ENCODE peak calls at places on chromosomes 11 and 22, in seven cellular contexts. One of them, this sample, is unnamed. For H3K4me1, the result is how much of the 10 kb centered on the place peaks cover.

GRCh38 chr22:23204541-23205157 is 24.3 kb downstream of the BCR start:
- DNase-seq in IMR-90: no peak
- DNase-seq in suprapubic skin: peak
- DNase-seq in fibroblast of lung: peak
- DNase-seq in OCI-LY7: no peak
- DNase-seq in esophagus squamous epithelium: no peak
- DNase-seq in adrenal gland: peak
- DNase-seq in this sample: peak

GRCh38 chr22:28791124-28791523 is 9.2 kb downstream of the XBP1 start:
- DNase-seq in IMR-90: no peak
- DNase-seq in suprapubic skin: no peak
- DNase-seq in fibroblast of lung: no peak
- DNase-seq in OCI-LY7: no peak
- DNase-seq in esophagus squamous epithelium: no peak
- DNase-seq in adrenal gland: no peak
- DNase-seq in this sample: no peak

GRCh38 chr22:41873391-41873790 is 40.5 kb downstream of the SREBF2 start:
- DNase-seq in IMR-90: no peak
- DNase-seq in suprapubic skin: no peak
- DNase-seq in fibroblast of lung: no peak
- DNase-seq in OCI-LY7: no peak
- DNase-seq in esophagus squamous epithelium: no peak
- DNase-seq in adrenal gland: no peak
- DNase-seq in this sample: no peak

GRCh38 chr11:26717761-26718160 is 4.1 kb downstream of the SLC5A12 start:
- DNase-seq in IMR-90: no peak
- DNase-seq in suprapubic skin: no peak
- DNase-seq in fibroblast of lung: no peak
- DNase-seq in OCI-LY7: no peak
- DNase-seq in esophagus squamous epithelium: no peak
- DNase-seq in adrenal gland: no peak
- DNase-seq in this sample: no peak

GRCh38 chr11:120121914-120122473 is 15.9 kb downstream of the TRIM29 start:
- DNase-seq in IMR-90: no peak
- DNase-seq in suprapubic skin: no peak
- DNase-seq in fibroblast of lung: no peak
- DNase-seq in OCI-LY7: no peak
- DNase-seq in esophagus squamous epithelium: no peak
- DNase-seq in adrenal gland: no peak
- DNase-seq in this sample: no peak

GRCh38 chr11:122020902-122021301 is 95.1 kb downstream of the BLID start:
- DNase-seq in IMR-90: peak
- DNase-seq in suprapubic skin: no peak
- DNase-seq in fibroblast of lung: no peak
- DNase-seq in OCI-LY7: peak
- DNase-seq in esophagus squamous epithelium: no peak
- DNase-seq in adrenal gland: no peak
- DNase-seq in this sample: no peak

GRCh38 chr11:58006940-58007339 is 16.7 kb upstream of the OR9Q1 start:
- DNase-seq in IMR-90: peak
- DNase-seq in suprapubic skin: no peak
- DNase-seq in fibroblast of lung: peak
- DNase-seq in OCI-LY7: no peak
- DNase-seq in esophagus squamous epithelium: no peak
- DNase-seq in adrenal gland: no peak
- DNase-seq in this sample: no peak

GRCh38 chr11:27242591-27242990 is 120.4 kb downstream of the CCDC34 start:
- DNase-seq in IMR-90: peak
- DNase-seq in suprapubic skin: no peak
- DNase-seq in fibroblast of lung: peak
- DNase-seq in OCI-LY7: no peak
- DNase-seq in esophagus squamous epithelium: no peak
- DNase-seq in adrenal gland: no peak
- DNase-seq in this sample: no peak

GRCh38 chr11:3933165-3933628 is 77.7 kb downstream of the STIM1 start:
- DNase-seq in IMR-90: no peak
- DNase-seq in suprapubic skin: no peak
- DNase-seq in fibroblast of lung: no peak
- DNase-seq in OCI-LY7: no peak
- DNase-seq in esophagus squamous epithelium: no peak
- DNase-seq in adrenal gland: no peak
- DNase-seq in this sample: no peak

GRCh38 chr22:25451480-25452114 is 112.9 kb upstream of the GRK3 start:
- DNase-seq in IMR-90: peak
- DNase-seq in suprapubic skin: no peak
- DNase-seq in fibroblast of lung: peak
- DNase-seq in OCI-LY7: no peak
- DNase-seq in esophagus squamous epithelium: no peak
- DNase-seq in adrenal gland: no peak
- DNase-seq in this sample: no peak

GRCh38 chr22:24727218-24727851 is 47.2 kb downstream of the PIWIL3 start:
- DNase-seq in IMR-90: peak
- DNase-seq in suprapubic skin: no peak
- DNase-seq in fibroblast of lung: peak
- DNase-seq in OCI-LY7: no peak
- DNase-seq in esophagus squamous epithelium: no peak
- DNase-seq in adrenal gland: no peak
- DNase-seq in this sample: no peak

GRCh38 chr11:11081786-11082185 is 223.9 kb upstream of the ZBED5 start:
- DNase-seq in IMR-90: no peak
- DNase-seq in suprapubic skin: no peak
- DNase-seq in fibroblast of lung: no peak
- DNase-seq in OCI-LY7: no peak
- DNase-seq in esophagus squamous epithelium: no peak
- DNase-seq in adrenal gland: no peak
- DNase-seq in this sample: no peak

GRCh38 chr22:20220629-20221026 is 47.5 kb downstream of the RTN4R start:
- DNase-seq in IMR-90: no peak
- DNase-seq in suprapubic skin: no peak
- DNase-seq in fibroblast of lung: no peak
- DNase-seq in OCI-LY7: no peak
- DNase-seq in esophagus squamous epithelium: no peak
- DNase-seq in adrenal gland: no peak
- DNase-seq in this sample: no peak

GRCh38 chr11:118010738-118011461 is 24.7 kb downstream of the IL10RA start:
- DNase-seq in IMR-90: no peak
- DNase-seq in suprapubic skin: peak
- DNase-seq in fibroblast of lung: no peak
- DNase-seq in OCI-LY7: peak
- DNase-seq in esophagus squamous epithelium: no peak
- DNase-seq in adrenal gland: no peak
- DNase-seq in this sample: peak

GRCh38 chr11:73942030-73942429 is 8.8 kb upstream of the DNAJB13 start:
- DNase-seq in IMR-90: no peak
- DNase-seq in suprapubic skin: no peak
- DNase-seq in fibroblast of lung: no peak
- DNase-seq in OCI-LY7: no peak
- DNase-seq in esophagus squamous epithelium: no peak
- DNase-seq in adrenal gland: no peak
- DNase-seq in this sample: no peak

GRCh38 chr11:32172771-32173170 is 81.9 kb downstream of the RCN1 start:
- DNase-seq in IMR-90: peak
- DNase-seq in suprapubic skin: no peak
- DNase-seq in fibroblast of lung: peak
- DNase-seq in OCI-LY7: no peak
- DNase-seq in esophagus squamous epithelium: no peak
- DNase-seq in adrenal gland: no peak
- DNase-seq in this sample: no peak

GRCh38 chr22:26524870-26525269 is 12.6 kb upstream of the TFIP11 start:
- DNase-seq in IMR-90: no peak
- DNase-seq in suprapubic skin: no peak
- DNase-seq in fibroblast of lung: no peak
- DNase-seq in OCI-LY7: no peak
- DNase-seq in esophagus squamous epithelium: no peak
- DNase-seq in adrenal gland: no peak
- DNase-seq in this sample: no peak

GRCh38 chr22:40638261-40638660 is 1.7 kb upstream of the MRTFA start:
- DNase-seq in IMR-90: no peak
- DNase-seq in suprapubic skin: no peak
- DNase-seq in fibroblast of lung: no peak
- DNase-seq in OCI-LY7: no peak
- DNase-seq in esophagus squamous epithelium: no peak
- DNase-seq in adrenal gland: no peak
- DNase-seq in this sample: no peak

GRCh38 chr22:48398181-48398905 is 1429.3 kb downstream of the BRD1 start:
- DNase-seq in IMR-90: no peak
- DNase-seq in suprapubic skin: no peak
- DNase-seq in fibroblast of lung: no peak
- DNase-seq in OCI-LY7: no peak
- DNase-seq in esophagus squamous epithelium: no peak
- DNase-seq in adrenal gland: no peak
- DNase-seq in this sample: no peak

DNA sequence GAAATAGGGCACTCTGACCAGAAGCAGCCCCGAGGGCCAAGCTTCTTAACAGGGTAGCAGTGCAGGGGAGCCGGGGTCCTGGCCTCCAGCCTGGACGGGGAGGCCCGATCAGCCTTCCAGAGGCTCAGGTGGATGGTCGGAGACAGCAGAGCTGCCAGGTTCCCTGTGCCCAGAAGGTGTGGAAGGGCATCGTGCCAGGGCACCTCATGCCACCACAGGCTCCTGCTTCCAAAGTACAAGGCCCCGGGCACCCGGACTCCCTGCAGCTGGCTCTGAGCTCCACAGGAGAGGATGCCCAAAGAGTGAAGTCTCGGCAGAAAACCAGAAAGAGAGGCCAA is 14.3 kb downstream of the EHD1 start:
- DNase-seq in IMR-90: no peak
- DNase-seq in suprapubic skin: no peak
- DNase-seq in fibroblast of lung: no peak
- DNase-seq in OCI-LY7: no peak
- DNase-seq in esophagus squamous epithelium: no peak
- DNase-seq in adrenal gland: no peak
- DNase-seq in this sample: no peak
- H3K4me1 ChIP-seq in IMR-90: under half
- H3K4me1 ChIP-seq in suprapubic skin: half or more
- H3K4me1 ChIP-seq in fibroblast of lung: half or more
- H3K4me1 ChIP-seq in OCI-LY7: half or more
- H3K4me1 ChIP-seq in esophagus squamous epithelium: half or more
- H3K4me1 ChIP-seq in adrenal gland: half or more
- H3K4me1 ChIP-seq in this sample: half or more

DNA sequence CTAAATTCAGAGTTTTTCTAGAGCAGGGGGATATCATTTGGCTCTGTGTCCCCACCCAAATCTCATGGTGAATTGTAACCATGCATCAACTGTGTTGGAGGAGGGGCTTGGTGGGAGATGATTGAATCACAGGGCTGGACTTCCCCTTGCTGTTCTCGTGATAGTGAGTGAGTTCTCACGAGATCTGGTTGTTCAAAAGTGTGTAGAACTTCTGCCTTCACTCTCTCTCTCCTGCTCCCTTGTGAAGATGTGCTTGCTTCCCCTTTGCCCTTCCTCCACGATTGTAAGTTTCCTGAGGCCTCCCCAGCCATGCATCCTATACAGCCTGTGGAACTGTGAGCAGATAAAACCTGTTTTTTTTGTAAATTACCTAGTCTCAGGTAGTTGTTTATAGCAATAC is 22.0 kb upstream of the FBLN1 start:
- DNase-seq in IMR-90: no peak
- DNase-seq in suprapubic skin: no peak
- DNase-seq in fibroblast of lung: no peak
- DNase-seq in OCI-LY7: no peak
- DNase-seq in esophagus squamous epithelium: no peak
- DNase-seq in adrenal gland: no peak
- DNase-seq in this sample: no peak
- H3K4me1 ChIP-seq in IMR-90: under half
- H3K4me1 ChIP-seq in suprapubic skin: under half
- H3K4me1 ChIP-seq in fibroblast of lung: under half
- H3K4me1 ChIP-seq in OCI-LY7: under half
- H3K4me1 ChIP-seq in esophagus squamous epithelium: under half
- H3K4me1 ChIP-seq in adrenal gland: under half
- H3K4me1 ChIP-seq in this sample: under half

DNA sequence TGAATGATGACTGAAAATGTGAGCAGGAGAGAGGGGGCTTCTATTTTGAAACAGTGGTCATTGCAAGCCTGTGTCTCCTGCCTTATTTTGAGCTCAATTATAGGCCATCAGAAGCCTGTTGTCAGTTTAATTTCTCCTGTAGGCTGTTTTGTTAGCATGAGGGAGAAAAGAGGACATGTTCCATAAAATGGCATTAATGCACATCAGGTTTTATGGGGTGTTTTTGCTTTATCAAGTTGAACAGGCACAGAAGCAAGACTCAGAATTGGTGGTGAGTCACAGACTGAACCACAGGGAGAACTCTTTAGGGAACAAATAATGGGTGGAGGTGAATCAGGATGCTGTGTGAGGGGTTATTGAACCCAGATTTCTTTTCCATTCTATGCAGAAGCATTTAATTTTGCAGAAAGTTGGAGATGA is 129.1 kb downstream of the PARVA start:
- DNase-seq in IMR-90: peak
- DNase-seq in suprapubic skin: no peak
- DNase-seq in fibroblast of lung: peak
- DNase-seq in OCI-LY7: no peak
- DNase-seq in esophagus squamous epithelium: no peak
- DNase-seq in adrenal gland: no peak
- DNase-seq in this sample: no peak
- H3K4me1 ChIP-seq in IMR-90: under half
- H3K4me1 ChIP-seq in suprapubic skin: under half
- H3K4me1 ChIP-seq in fibroblast of lung: under half
- H3K4me1 ChIP-seq in OCI-LY7: under half
- H3K4me1 ChIP-seq in esophagus squamous epithelium: under half
- H3K4me1 ChIP-seq in adrenal gland: under half
- H3K4me1 ChIP-seq in this sample: under half

GRCh38 chr22:43633631-43634030 is 178.5 kb downstream of the EFCAB6 start:
- DNase-seq in IMR-90: no peak
- DNase-seq in suprapubic skin: no peak
- DNase-seq in fibroblast of lung: no peak
- DNase-seq in OCI-LY7: no peak
- DNase-seq in esophagus squamous epithelium: no peak
- DNase-seq in adrenal gland: no peak
- DNase-seq in this sample: no peak
- H3K4me1 ChIP-seq in IMR-90: under half
- H3K4me1 ChIP-seq in suprapubic skin: under half
- H3K4me1 ChIP-seq in fibroblast of lung: under half
- H3K4me1 ChIP-seq in OCI-LY7: under half
- H3K4me1 ChIP-seq in esophagus squamous epithelium: under half
- H3K4me1 ChIP-seq in adrenal gland: under half
- H3K4me1 ChIP-seq in this sample: under half

GRCh38 chr22:34475886-34476285 is 555.6 kb upstream of the LARGE1 start:
- DNase-seq in IMR-90: no peak
- DNase-seq in suprapubic skin: no peak
- DNase-seq in fibroblast of lung: no peak
- DNase-seq in OCI-LY7: no peak
- DNase-seq in esophagus squamous epithelium: no peak
- DNase-seq in adrenal gland: no peak
- DNase-seq in this sample: no peak
- H3K4me1 ChIP-seq in IMR-90: under half
- H3K4me1 ChIP-seq in suprapubic skin: under half
- H3K4me1 ChIP-seq in fibroblast of lung: under half
- H3K4me1 ChIP-seq in OCI-LY7: under half
- H3K4me1 ChIP-seq in esophagus squamous epithelium: under half
- H3K4me1 ChIP-seq in adrenal gland: under half
- H3K4me1 ChIP-seq in this sample: under half